ENCODE peak calls at places on chromosomes 6 and 20, in ten cellular contexts. H is left ventricle myocardium inferior; D is WERI-Rb-1; F is epithelial cell of esophagus; E is mucosa of descending colon; L is cardiac muscle cell; O is chondrocyte; U is tibial artery; S is brain microvascular endothelial cell; V is CD8-positive, alpha-beta T cell. C is an unnamed sample.

GRCh38 chr6:74404366-74404765 is 708.4 kb downstream of the CD109 start:
- DNase-seq in D (no peak), V (no peak), E (no peak), O (no peak), F (peak), S (no peak), L (no peak), H (no peak), U (no peak), C (no peak)

GRCh38 chr20:17611290-17611539 is 41.3 kb downstream of the DSTN start:
- DNase-seq in H (no peak), L (no peak), V (no peak), O (no peak), U (peak), S (no peak), D (no peak), E (no peak), F (peak), C (no peak)

GRCh38 chr6:4185419-4185818 is 50.0 kb upstream of the ECI2 start:
- DNase-seq in O (no peak), S (no peak), H (no peak), U (no peak), V (no peak), F (no peak), E (no peak), L (no peak), D (no peak), C (no peak)

GRCh38 chr20:49279677-49280462 is 2.0 kb upstream of the ZNFX1 start:
- DNase-seq in D (no peak), U (no peak), E (no peak), L (no peak), S (no peak), O (no peak), F (no peak), V (no peak), H (no peak), C (no peak)

GRCh38 chr20:62878244-62879030 is 16.8 kb upstream of the TCFL5 start:
- DNase-seq in V (no peak), D (no peak), O (peak), S (no peak), L (no peak), H (no peak), F (no peak), E (no peak), U (no peak), C (no peak)

GRCh38 chr20:48673485-48673884 is 154.3 kb downstream of the PREX1 start:
- DNase-seq in F (no peak), E (peak), U (no peak), S (no peak), L (no peak), O (no peak), D (no peak), H (no peak), V (no peak), C (no peak)

GRCh38 chr6:5514353-5514752 is 253.0 kb downstream of the FARS2 start:
- DNase-seq in E (no peak), D (no peak), L (no peak), F (no peak), U (no peak), H (no peak), O (no peak), V (no peak), S (no peak), C (no peak)

GRCh38 chr6:106927531-106928398 is 46.8 kb downstream of the CD24 start:
- DNase-seq in U (no peak), E (peak), O (no peak), L (peak), V (no peak), D (no peak), F (peak), H (peak), S (peak), C (peak)

GRCh38 chr6:131950767-131951575 is at the start of gene CCN2:
- DNase-seq in V (no peak), E (peak), U (peak), D (no peak), F (peak), H (peak), S (peak), O (peak), L (peak), C (peak)

GRCh38 chr20:19827818-19828217 is 69.8 kb downstream of the RIN2 start:
- DNase-seq in U (no peak), E (no peak), F (no peak), D (no peak), S (no peak), V (no peak), H (no peak), O (no peak), L (no peak), C (no peak)

DNA sequence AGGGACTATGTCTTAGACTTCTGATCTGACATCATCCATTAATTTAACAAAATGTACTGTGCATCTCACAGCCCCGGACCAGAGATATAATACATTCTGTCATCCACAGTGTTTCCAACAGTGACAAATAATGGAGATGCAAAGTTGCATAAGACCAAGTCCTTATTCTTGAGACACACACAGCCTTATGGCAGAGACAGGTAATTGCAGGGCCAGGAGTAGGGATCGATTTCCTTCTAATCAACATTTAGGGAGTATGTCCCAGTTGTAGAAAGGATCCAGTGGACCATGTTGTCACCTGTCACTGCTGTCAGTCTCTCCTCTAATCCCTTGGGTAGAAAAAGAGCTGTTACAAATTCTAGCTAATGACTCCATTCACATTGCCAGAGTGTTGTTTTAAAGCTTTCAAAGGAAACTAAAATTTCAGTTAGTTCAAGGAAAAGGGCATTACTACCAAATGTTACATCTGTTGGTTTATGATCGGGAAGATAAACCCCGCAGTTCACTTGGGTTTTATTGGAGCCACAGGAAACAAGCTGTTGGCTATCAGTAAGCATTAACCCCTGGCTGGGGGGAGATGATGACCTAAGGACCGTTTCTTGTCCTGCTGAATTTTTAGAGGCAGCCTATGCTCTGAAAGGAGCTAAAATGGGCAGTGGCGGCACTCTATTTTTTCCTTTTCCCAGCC is 111.4 kb upstream of the ATXN1 start:
- DNase-seq in L (no peak), F (peak), S (no peak), D (no peak), O (no peak), V (no peak), H (no peak), E (no peak), U (no peak), C (no peak)
- TF ChIP-seq CTCF in L (peak), F (peak), S (peak), D (peak), O (peak), V (no peak), H (no peak), E (no peak), U (no peak), C (peak)

DNA sequence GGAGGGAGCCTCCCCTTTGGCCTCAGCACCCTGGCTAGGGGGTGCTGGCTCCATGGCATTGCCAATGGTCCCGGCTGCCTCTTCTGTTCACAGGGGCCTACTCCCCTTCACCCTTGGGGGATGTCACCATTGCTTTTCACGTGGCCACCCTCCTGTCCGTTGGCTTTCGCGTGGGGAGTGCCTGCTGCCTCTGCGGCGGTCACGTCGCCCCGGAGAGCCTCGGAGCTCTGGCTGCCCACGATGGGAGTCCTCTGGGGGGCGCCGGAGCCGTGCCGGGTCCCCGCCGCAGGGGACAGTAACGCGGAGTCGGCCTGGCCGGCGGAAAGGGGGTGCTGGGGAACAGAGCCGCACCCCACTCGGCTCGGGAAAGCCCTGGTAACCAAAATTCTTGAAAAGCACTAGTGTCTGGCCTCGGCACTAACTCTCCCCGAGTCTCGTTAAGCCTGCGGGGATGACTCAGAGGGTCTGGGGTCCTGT is 661 bp upstream of the HEBP2 start:
- DNase-seq in H (peak), E (peak), L (peak), F (no peak), V (no peak), S (no peak), O (no peak), D (peak), U (peak), C (no peak)
- TF ChIP-seq CTCF in H (peak), E (no peak), L (peak), F (no peak), V (no peak), S (peak), O (peak), D (peak), U (peak), C (no peak)

DNA sequence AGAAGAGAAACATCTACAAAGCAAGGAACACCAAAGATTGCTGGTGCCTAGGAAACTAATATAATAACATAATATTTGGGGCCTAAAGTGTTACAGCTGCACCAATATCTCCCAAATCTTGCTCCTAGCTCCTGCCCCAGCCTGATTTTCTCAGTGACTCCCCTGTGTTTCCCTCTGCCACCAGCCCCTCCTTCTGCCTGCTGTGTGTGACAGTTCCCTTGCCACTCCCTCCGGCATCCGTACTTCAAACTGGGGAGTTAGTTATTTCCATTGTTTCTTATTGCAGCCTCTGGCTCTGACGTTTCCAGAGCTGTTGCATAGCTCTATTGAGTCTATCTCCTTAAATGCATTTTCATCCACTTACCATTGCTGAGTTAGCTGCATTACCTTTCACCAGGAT is 43.0 kb downstream of the ESR1 start:
- DNase-seq in U (no peak), O (no peak), E (no peak), D (no peak), H (no peak), L (no peak), V (no peak), F (no peak), S (no peak), C (no peak)
- TF ChIP-seq CTCF in U (no peak), O (no peak), E (no peak), D (no peak), H (no peak), L (no peak), V (no peak), F (no peak), S (no peak), C (no peak)

GRCh38 chr6:36129889-36130671 is at the start of gene MAPK13:
- DNase-seq in S (no peak), U (no peak), O (no peak), H (no peak), D (peak), V (no peak), L (no peak), E (peak), F (peak), C (no peak)

GRCh38 chr6:36131517-36132220 is 1.4 kb downstream of the MAPK13 start:
- DNase-seq in S (peak), U (no peak), E (peak), L (peak), H (no peak), D (peak), V (no peak), F (peak), O (no peak), C (peak)

GRCh38 chr6:36128793-36129192 is 1.5 kb upstream of the MAPK13 start:
- DNase-seq in U (peak), F (no peak), E (no peak), S (no peak), L (no peak), O (no peak), D (peak), V (no peak), H (no peak), C (no peak)

GRCh38 chr6:36132221-36132895 is 2.0 kb downstream of the MAPK13 start:
- DNase-seq in S (no peak), D (peak), H (no peak), V (no peak), E (no peak), U (no peak), F (no peak), L (no peak), O (no peak), C (no peak)

GRCh38 chr6:36130672-36131516 is 581 bp downstream of the MAPK13 start:
- DNase-seq in V (no peak), H (no peak), U (no peak), S (no peak), D (peak), E (peak), F (peak), L (no peak), O (no peak), C (no peak)
- TF ChIP-seq CTCF in V (no peak), H (no peak), U (no peak), S (peak), D (no peak), E (no peak), F (peak), L (no peak), O (no peak), C (peak)

GRCh38 chr6:128723667-128724066 is 159.3 kb upstream of the LAMA2 start:
- DNase-seq in H (no peak), U (no peak), L (no peak), O (no peak), D (no peak), S (peak), E (no peak), V (no peak), F (peak), C (peak)

GRCh38 chr6:128720891-128721290 is 162.0 kb upstream of the LAMA2 start:
- DNase-seq in H (no peak), E (no peak), U (no peak), D (no peak), S (no peak), O (no peak), L (no peak), F (no peak), V (no peak), C (no peak)

GRCh38 chr6:128727500-128727899 is 155.4 kb upstream of the LAMA2 start:
- DNase-seq in F (no peak), S (no peak), D (no peak), E (no peak), O (no peak), H (no peak), V (no peak), L (no peak), U (no peak), C (no peak)

GRCh38 chr6:128724738-128725137 is 158.2 kb upstream of the LAMA2 start:
- DNase-seq in O (no peak), S (no peak), H (no peak), V (no peak), U (no peak), D (no peak), E (no peak), L (no peak), F (peak), C (no peak)

DNA sequence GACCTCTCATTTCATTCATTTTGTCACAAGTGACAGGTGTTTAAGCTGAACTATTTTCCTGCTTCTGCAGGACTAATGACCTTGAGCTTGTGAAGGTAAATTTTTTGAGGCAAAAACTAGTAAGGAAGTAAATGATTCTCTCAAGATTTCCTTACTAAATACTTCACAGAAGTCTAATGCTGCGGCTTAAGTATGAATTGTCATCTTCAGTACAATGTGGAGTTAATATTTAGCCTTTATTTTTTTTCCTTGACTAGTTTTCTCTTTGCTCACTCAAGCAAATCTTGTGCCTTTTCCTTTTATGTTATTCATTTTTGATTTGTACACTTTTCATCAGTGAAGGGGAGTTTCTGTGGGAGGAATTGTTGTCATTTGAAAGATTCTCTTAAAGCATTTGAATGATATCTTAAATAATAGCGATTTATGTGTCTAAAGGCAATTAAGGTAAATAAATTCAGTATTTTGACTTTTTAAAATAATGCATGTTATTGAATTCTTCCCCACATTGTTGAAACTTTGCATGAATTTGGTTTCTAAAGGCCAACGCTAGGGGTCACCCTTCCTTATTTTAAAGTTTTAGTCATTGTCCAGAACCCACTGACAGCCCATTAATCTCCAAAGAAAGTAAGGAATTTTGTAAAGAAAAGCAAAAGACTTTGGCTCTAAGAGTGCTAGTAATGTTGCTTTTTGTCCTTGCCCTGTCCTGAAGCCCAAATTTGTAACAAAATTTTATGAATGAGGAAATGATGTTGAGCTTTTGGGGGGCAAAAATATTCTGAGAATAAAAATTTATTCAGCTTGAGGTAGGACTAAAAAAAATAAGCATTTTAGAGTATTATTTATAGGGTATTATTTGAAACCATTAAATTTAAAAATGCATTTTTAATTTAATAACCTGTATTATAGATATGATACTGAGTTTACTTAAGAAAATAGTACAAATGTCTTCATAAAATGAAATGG is 157.4 kb upstream of the LAMA2 start:
- DNase-seq in H (no peak), S (peak), L (peak), E (no peak), O (no peak), D (peak), F (peak), V (no peak), U (no peak), C (peak)
- TF ChIP-seq CTCF in H (peak), S (peak), L (peak), E (no peak), O (peak), D (peak), F (peak), V (peak), U (peak), C (peak)

DNA sequence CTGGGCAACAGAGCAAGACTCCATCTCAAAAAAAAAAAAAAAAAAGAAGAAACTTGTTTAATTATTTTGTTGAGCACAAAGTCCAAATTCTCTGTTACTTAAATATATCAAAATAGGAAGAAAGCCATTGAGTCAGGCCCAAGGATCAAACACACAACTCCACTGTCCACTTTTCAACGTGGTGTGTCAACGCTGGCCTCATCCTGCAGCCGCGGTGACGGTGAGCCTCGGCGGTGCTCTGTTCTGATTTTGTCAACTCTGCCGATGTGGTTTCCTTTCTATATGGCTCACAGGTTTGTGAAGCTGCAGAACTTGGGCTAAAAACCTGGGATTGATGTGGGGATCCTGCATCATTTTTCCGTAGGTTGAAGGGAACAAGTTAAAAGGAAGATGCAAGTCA is 3.2 kb upstream of the SMOC2 start:
- DNase-seq in L (no peak), F (no peak), O (no peak), V (no peak), D (no peak), S (no peak), E (no peak), U (no peak), H (no peak), C (no peak)
- TF ChIP-seq CTCF in L (no peak), F (no peak), O (no peak), V (no peak), D (no peak), S (no peak), E (no peak), U (no peak), H (no peak), C (no peak)

GRCh38 chr6:147654103-147654845 is 145.8 kb downstream of the SAMD5 start:
- DNase-seq in S (peak), V (no peak), H (no peak), E (no peak), O (no peak), F (no peak), U (no peak), D (no peak), L (no peak), C (no peak)

GRCh38 chr6:147648936-147649335 is 140.4 kb downstream of the SAMD5 start:
- DNase-seq in S (no peak), H (no peak), O (no peak), D (no peak), V (no peak), U (no peak), F (no peak), L (no peak), E (no peak), C (no peak)

GRCh38 chr6:147651249-147652063 is 143.0 kb downstream of the SAMD5 start:
- DNase-seq in H (peak), L (no peak), E (peak), S (peak), D (peak), V (no peak), F (peak), U (no peak), O (no peak), C (no peak)
- TF ChIP-seq CTCF in H (peak), L (peak), E (no peak), S (peak), D (peak), V (no peak), F (peak), U (no peak), O (peak), C (no peak)

DNA sequence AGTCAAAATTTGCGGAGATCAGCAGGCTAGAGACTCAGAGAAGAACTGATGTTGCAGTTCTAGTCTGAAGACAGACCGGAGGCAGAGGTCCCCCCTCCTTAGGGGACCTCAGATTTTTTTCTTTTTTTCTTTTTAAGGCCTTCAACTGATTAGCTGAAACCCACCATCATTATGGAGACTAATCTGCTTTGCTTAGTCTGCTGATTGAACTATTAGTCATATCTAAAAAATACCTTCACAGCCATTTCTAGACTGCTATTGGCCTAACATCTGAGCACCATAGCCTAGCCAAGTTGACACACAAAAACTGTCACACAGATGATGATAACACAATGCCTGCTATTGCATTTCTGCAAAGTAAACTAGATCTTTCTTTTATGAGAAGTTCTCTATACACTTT is 141.1 kb upstream of the TNFAIP3 start:
- DNase-seq in V (no peak), L (no peak), U (no peak), D (no peak), S (no peak), O (no peak), F (no peak), E (no peak), H (no peak), C (no peak)
- TF ChIP-seq CTCF in V (no peak), L (no peak), U (no peak), D (no peak), S (no peak), O (no peak), F (no peak), E (no peak), H (no peak), C (no peak)

GRCh38 chr6:110951008-110951407 is 7.5 kb upstream of the GTF3C6 start:
- DNase-seq in L (no peak), H (no peak), U (no peak), O (no peak), D (no peak), E (no peak), S (no peak), V (no peak), F (no peak), C (no peak)

GRCh38 chr6:110946498-110946897 is 12.0 kb upstream of the GTF3C6 start:
- DNase-seq in V (no peak), F (peak), D (no peak), H (no peak), U (no peak), O (no peak), L (no peak), E (no peak), S (no peak), C (peak)

GRCh38 chr6:110951986-110952794 is 6.3 kb upstream of the GTF3C6 start:
- DNase-seq in F (peak), O (no peak), E (no peak), U (no peak), H (no peak), S (peak), V (no peak), L (no peak), D (no peak), C (peak)

GRCh38 chr6:110950443-110950842 is 8.1 kb upstream of the GTF3C6 start:
- DNase-seq in E (no peak), U (no peak), O (no peak), V (no peak), S (no peak), D (no peak), L (no peak), F (no peak), H (no peak), C (no peak)

GRCh38 chr6:110949679-110950285 is 8.7 kb upstream of the GTF3C6 start:
- DNase-seq in L (peak), D (no peak), O (no peak), U (no peak), S (no peak), H (no peak), V (no peak), E (no peak), F (peak), C (peak)
- TF ChIP-seq CTCF in L (peak), D (no peak), O (peak), U (peak), S (peak), H (peak), V (peak), E (no peak), F (peak), C (peak)